ENCODE peak calls at places on chromosomes 6 and 20, in six cellular contexts. One of them, this sample, is unnamed.

GRCh38 chr20:327041-327945 is 1.9 kb downstream of the SOX12 start:
- DNase-seq in NCI-H460: peak; percentile 88
- DNase-seq in foreskin melanocyte: peak; percentile 78
- DNase-seq in NCI-H446: peak; percentile 96
- DNase-seq in EL: peak; percentile 97
- DNase-seq in iris pigment epithelial cell: peak; percentile 92
- DNase-seq in this sample: peak; percentile 88

GRCh38 chr20:41230136-41230535 is 87.4 kb downstream of the ZHX3 start:
- DNase-seq in NCI-H460: no peak
- DNase-seq in foreskin melanocyte: no peak
- DNase-seq in NCI-H446: no peak
- DNase-seq in EL: no peak
- DNase-seq in iris pigment epithelial cell: peak; percentile 60
- DNase-seq in this sample: no peak

GRCh38 chr6:81890846-81891245 is 138.4 kb upstream of the TENT5A start:
- DNase-seq in NCI-H460: no peak
- DNase-seq in foreskin melanocyte: no peak
- DNase-seq in NCI-H446: no peak
- DNase-seq in EL: peak; percentile 97
- DNase-seq in iris pigment epithelial cell: peak; percentile 89
- DNase-seq in this sample: no peak

GRCh38 chr6:134138226-134138975 is 86.0 kb upstream of the SLC2A12 start:
- DNase-seq in NCI-H460: no peak
- DNase-seq in foreskin melanocyte: peak; percentile 30
- DNase-seq in NCI-H446: peak; percentile 10
- DNase-seq in EL: no peak
- DNase-seq in iris pigment epithelial cell: peak; percentile 80
- DNase-seq in this sample: no peak

GRCh38 chr6:32940656-32941411 is at the start of gene HLA-DMB:
- DNase-seq in NCI-H460: peak; percentile 56
- DNase-seq in foreskin melanocyte: peak; percentile 77
- DNase-seq in NCI-H446: peak; percentile 68
- DNase-seq in EL: peak; percentile 68
- DNase-seq in iris pigment epithelial cell: peak; percentile 71
- DNase-seq in this sample: peak; percentile 90

GRCh38 chr20:46374383-46374782 is 32.0 kb downstream of the ELMO2 start:
- DNase-seq in NCI-H460: no peak
- DNase-seq in foreskin melanocyte: no peak
- DNase-seq in NCI-H446: no peak
- DNase-seq in EL: no peak
- DNase-seq in iris pigment epithelial cell: no peak
- DNase-seq in this sample: no peak

GRCh38 chr20:31661625-31662371 is 24.1 kb downstream of the COX4I2 start:
- DNase-seq in NCI-H460: peak; percentile 69
- DNase-seq in foreskin melanocyte: no peak
- DNase-seq in NCI-H446: peak; percentile 68
- DNase-seq in EL: peak; percentile 81
- DNase-seq in iris pigment epithelial cell: peak; percentile 67
- DNase-seq in this sample: peak; percentile 94

GRCh38 chr20:51639206-51639832 is 96.8 kb upstream of the NFATC2 start:
- DNase-seq in NCI-H460: peak; percentile 63
- DNase-seq in foreskin melanocyte: peak; percentile 52
- DNase-seq in NCI-H446: peak; percentile 53
- DNase-seq in EL: peak; percentile 66
- DNase-seq in iris pigment epithelial cell: peak; percentile 75
- DNase-seq in this sample: peak; percentile 76

GRCh38 chr6:34129753-34130152 is 16.1 kb downstream of the GRM4 start:
- DNase-seq in NCI-H460: no peak
- DNase-seq in foreskin melanocyte: no peak
- DNase-seq in NCI-H446: no peak
- DNase-seq in EL: no peak
- DNase-seq in iris pigment epithelial cell: no peak
- DNase-seq in this sample: no peak

GRCh38 chr20:6074145-6074561 is 20.3 kb upstream of the LRRN4 start:
- DNase-seq in NCI-H460: no peak
- DNase-seq in foreskin melanocyte: peak; percentile 72
- DNase-seq in NCI-H446: peak; percentile 8
- DNase-seq in EL: peak; percentile 20
- DNase-seq in iris pigment epithelial cell: peak; percentile 25
- DNase-seq in this sample: peak; percentile 61

GRCh38 chr6:43836507-43836906 is 66.5 kb downstream of the VEGFA start:
- DNase-seq in NCI-H460: no peak
- DNase-seq in foreskin melanocyte: no peak
- DNase-seq in NCI-H446: no peak
- DNase-seq in EL: peak; percentile 50
- DNase-seq in iris pigment epithelial cell: no peak
- DNase-seq in this sample: no peak

GRCh38 chr6:73242001-73242400 is 16.7 kb upstream of the KHDC1L start:
- DNase-seq in NCI-H460: no peak
- DNase-seq in foreskin melanocyte: no peak
- DNase-seq in NCI-H446: no peak
- DNase-seq in EL: no peak
- DNase-seq in iris pigment epithelial cell: no peak
- DNase-seq in this sample: no peak

GRCh38 chr20:45983279-45983743 is 11.3 kb upstream of the ZNF335 start:
- DNase-seq in NCI-H460: no peak
- DNase-seq in foreskin melanocyte: no peak
- DNase-seq in NCI-H446: no peak
- DNase-seq in EL: no peak
- DNase-seq in iris pigment epithelial cell: no peak
- DNase-seq in this sample: no peak

GRCh38 chr6:134640975-134641429 is 308.9 kb downstream of the ALDH8A1 start:
- DNase-seq in NCI-H460: peak; percentile 76
- DNase-seq in foreskin melanocyte: peak; percentile 100
- DNase-seq in NCI-H446: peak; percentile 77
- DNase-seq in EL: peak; percentile 91
- DNase-seq in iris pigment epithelial cell: peak; percentile 97
- DNase-seq in this sample: peak; percentile 63

GRCh38 chr6:35737413-35738211 is 780 bp downstream of the ARMC12 start:
- DNase-seq in NCI-H460: peak; percentile 65
- DNase-seq in foreskin melanocyte: peak; percentile 68
- DNase-seq in NCI-H446: peak; percentile 86
- DNase-seq in EL: peak; percentile 78
- DNase-seq in iris pigment epithelial cell: peak; percentile 85
- DNase-seq in this sample: peak; percentile 31

GRCh38 chr6:41191569-41191968 is 9.4 kb downstream of the TREML2 start:
- DNase-seq in NCI-H460: no peak
- DNase-seq in foreskin melanocyte: no peak
- DNase-seq in NCI-H446: peak; percentile 15
- DNase-seq in EL: peak; percentile 16
- DNase-seq in iris pigment epithelial cell: peak; percentile 35
- DNase-seq in this sample: peak; percentile 85

GRCh38 chr6:41132254-41132653 is 21.9 kb downstream of the TREML1 start:
- DNase-seq in NCI-H460: no peak
- DNase-seq in foreskin melanocyte: no peak
- DNase-seq in NCI-H446: no peak
- DNase-seq in EL: no peak
- DNase-seq in iris pigment epithelial cell: no peak
- DNase-seq in this sample: no peak

GRCh38 chr20:5448449-5449118 is 131.8 kb upstream of the PROKR2 start:
- DNase-seq in NCI-H460: peak; percentile 54
- DNase-seq in foreskin melanocyte: peak; percentile 48
- DNase-seq in NCI-H446: peak; percentile 59
- DNase-seq in EL: peak; percentile 40
- DNase-seq in iris pigment epithelial cell: peak; percentile 23
- DNase-seq in this sample: peak; percentile 79

GRCh38 chr20:62707981-62708521 is 585 bp upstream of the NTSR1 start:
- DNase-seq in NCI-H460: peak; percentile 29
- DNase-seq in foreskin melanocyte: no peak
- DNase-seq in NCI-H446: no peak
- DNase-seq in EL: no peak
- DNase-seq in iris pigment epithelial cell: no peak
- DNase-seq in this sample: peak; percentile 91

GRCh38 chr6:144548525-144548924 is 263.4 kb downstream of the UTRN start:
- DNase-seq in NCI-H460: no peak
- DNase-seq in foreskin melanocyte: no peak
- DNase-seq in NCI-H446: no peak
- DNase-seq in EL: no peak
- DNase-seq in iris pigment epithelial cell: no peak
- DNase-seq in this sample: no peak

GRCh38 chr6:45438849-45439406 is 61.2 kb upstream of the SUPT3H start:
- DNase-seq in NCI-H460: no peak
- DNase-seq in foreskin melanocyte: no peak
- DNase-seq in NCI-H446: no peak
- DNase-seq in EL: peak; percentile 87
- DNase-seq in iris pigment epithelial cell: peak; percentile 92
- DNase-seq in this sample: no peak

GRCh38 chr6:77468939-77469338 is 5.6 kb upstream of the HTR1B start:
- DNase-seq in NCI-H460: no peak
- DNase-seq in foreskin melanocyte: no peak
- DNase-seq in NCI-H446: no peak
- DNase-seq in EL: no peak
- DNase-seq in iris pigment epithelial cell: no peak
- DNase-seq in this sample: no peak

GRCh38 chr20:38890497-38890818 is 35.8 kb upstream of the FAM83D start:
- DNase-seq in NCI-H460: no peak
- DNase-seq in foreskin melanocyte: peak; percentile 32
- DNase-seq in NCI-H446: no peak
- DNase-seq in EL: peak; percentile 11
- DNase-seq in iris pigment epithelial cell: no peak
- DNase-seq in this sample: no peak

GRCh38 chr6:85126448-85127178 is 323.3 kb upstream of the NT5E start:
- DNase-seq in NCI-H460: peak; percentile 61
- DNase-seq in foreskin melanocyte: peak; percentile 4
- DNase-seq in NCI-H446: peak; percentile 21
- DNase-seq in EL: peak; percentile 47
- DNase-seq in iris pigment epithelial cell: peak; percentile 35
- DNase-seq in this sample: peak; percentile 70

GRCh38 chr20:50335105-50335504 is 144.5 kb downstream of the CEBPB start:
- DNase-seq in NCI-H460: peak; percentile 26
- DNase-seq in foreskin melanocyte: no peak
- DNase-seq in NCI-H446: no peak
- DNase-seq in EL: no peak
- DNase-seq in iris pigment epithelial cell: peak; percentile 73
- DNase-seq in this sample: peak; percentile 85

GRCh38 chr6:46287681-46288080 is 116.9 kb upstream of the ENPP5 start:
- DNase-seq in NCI-H460: no peak
- DNase-seq in foreskin melanocyte: no peak
- DNase-seq in NCI-H446: no peak
- DNase-seq in EL: no peak
- DNase-seq in iris pigment epithelial cell: no peak
- DNase-seq in this sample: no peak

GRCh38 chr20:33835773-33836172 is 24.6 kb downstream of the CHMP4B start:
- DNase-seq in NCI-H460: no peak
- DNase-seq in foreskin melanocyte: no peak
- DNase-seq in NCI-H446: no peak
- DNase-seq in EL: no peak
- DNase-seq in iris pigment epithelial cell: no peak
- DNase-seq in this sample: no peak

GRCh38 chr6:146545608-146546007 is 2.0 kb downstream of the RAB32 start:
- DNase-seq in NCI-H460: no peak
- DNase-seq in foreskin melanocyte: peak; percentile 64
- DNase-seq in NCI-H446: no peak
- DNase-seq in EL: peak; percentile 86
- DNase-seq in iris pigment epithelial cell: peak; percentile 86
- DNase-seq in this sample: no peak

GRCh38 chr20:45959126-45959525 is 12.9 kb downstream of the ZNF335 start:
- DNase-seq in NCI-H460: no peak
- DNase-seq in foreskin melanocyte: no peak
- DNase-seq in NCI-H446: no peak
- DNase-seq in EL: no peak
- DNase-seq in iris pigment epithelial cell: no peak
- DNase-seq in this sample: no peak

GRCh38 chr20:62058941-62059340 is 6.7 kb downstream of the TAF4 start:
- DNase-seq in NCI-H460: no peak
- DNase-seq in foreskin melanocyte: no peak
- DNase-seq in NCI-H446: no peak
- DNase-seq in EL: no peak
- DNase-seq in iris pigment epithelial cell: no peak
- DNase-seq in this sample: no peak

GRCh38 chr6:56440551-56440981 is 193.2 kb upstream of the COL21A1 start:
- DNase-seq in NCI-H460: no peak
- DNase-seq in foreskin melanocyte: no peak
- DNase-seq in NCI-H446: no peak
- DNase-seq in EL: no peak
- DNase-seq in iris pigment epithelial cell: no peak
- DNase-seq in this sample: no peak

GRCh38 chr6:157710604-157711003 is 112.4 kb upstream of the SNX9 start:
- DNase-seq in NCI-H460: no peak
- DNase-seq in foreskin melanocyte: no peak
- DNase-seq in NCI-H446: no peak
- DNase-seq in EL: peak; percentile 51
- DNase-seq in iris pigment epithelial cell: peak; percentile 20
- DNase-seq in this sample: no peak

GRCh38 chr6:156379946-156380707 is 397.1 kb upstream of the ARID1B start:
- DNase-seq in NCI-H460: no peak
- DNase-seq in foreskin melanocyte: no peak
- DNase-seq in NCI-H446: no peak
- DNase-seq in EL: peak; percentile 69
- DNase-seq in iris pigment epithelial cell: peak; percentile 45
- DNase-seq in this sample: peak; percentile 17

GRCh38 chr6:6783736-6784135 is 195.2 kb downstream of the LY86 start:
- DNase-seq in NCI-H460: no peak
- DNase-seq in foreskin melanocyte: no peak
- DNase-seq in NCI-H446: no peak
- DNase-seq in EL: peak; percentile 23
- DNase-seq in iris pigment epithelial cell: no peak
- DNase-seq in this sample: no peak

GRCh38 chr20:49188101-49188784 is at the start of gene STAU1:
- DNase-seq in NCI-H460: peak; percentile 94
- DNase-seq in foreskin melanocyte: peak; percentile 91
- DNase-seq in NCI-H446: peak; percentile 98
- DNase-seq in EL: peak; percentile 96
- DNase-seq in iris pigment epithelial cell: peak; percentile 96
- DNase-seq in this sample: peak; percentile 99

GRCh38 chr6:161244725-161245124 is 29.1 kb downstream of the AGPAT4 start:
- DNase-seq in NCI-H460: no peak
- DNase-seq in foreskin melanocyte: no peak
- DNase-seq in NCI-H446: no peak
- DNase-seq in EL: no peak
- DNase-seq in iris pigment epithelial cell: no peak
- DNase-seq in this sample: no peak

GRCh38 chr6:166624275-166624674 is 2.8 kb downstream of the RPS6KA2 start:
- DNase-seq in NCI-H460: no peak
- DNase-seq in foreskin melanocyte: peak; percentile 83
- DNase-seq in NCI-H446: no peak
- DNase-seq in EL: peak; percentile 67
- DNase-seq in iris pigment epithelial cell: peak; percentile 99
- DNase-seq in this sample: no peak

GRCh38 chr6:35973670-35974222 is 50.7 kb downstream of the SLC26A8 start:
- DNase-seq in NCI-H460: peak; percentile 15
- DNase-seq in foreskin melanocyte: no peak
- DNase-seq in NCI-H446: no peak
- DNase-seq in EL: peak; percentile 8
- DNase-seq in iris pigment epithelial cell: peak; percentile 15
- DNase-seq in this sample: no peak

GRCh38 chr20:5480824-5481600 is 164.3 kb upstream of the PROKR2 start:
- DNase-seq in NCI-H460: no peak
- DNase-seq in foreskin melanocyte: no peak
- DNase-seq in NCI-H446: no peak
- DNase-seq in EL: no peak
- DNase-seq in iris pigment epithelial cell: peak; percentile 6
- DNase-seq in this sample: no peak

GRCh38 chr6:26383624-26384417 is 913 bp downstream of the BTN2A2 start:
- DNase-seq in NCI-H460: no peak
- DNase-seq in foreskin melanocyte: no peak
- DNase-seq in NCI-H446: peak; percentile 65
- DNase-seq in EL: peak; percentile 69
- DNase-seq in iris pigment epithelial cell: peak; percentile 85
- DNase-seq in this sample: peak; percentile 22